ENCODE peak calls at places on chromosomes 1 and 21, in four cellular contexts. One of them, this sample, is unnamed.
A peak's percentile ranks its signal among the peaks of the same experiment; 100 is the strongest.

GRCh38 chr1:150874455-150875196 is 1.8 kb downstream of the ARNT start:
- DNase-seq in DND-41: no peak
- DNase-seq in neural progenitor cell: no peak
- DNase-seq in HCT116: no peak
- DNase-seq in this sample: no peak

GRCh38 chr1:228152918-228153258 is 3.2 kb downstream of the GJC2 start:
- DNase-seq in DND-41: no peak
- DNase-seq in neural progenitor cell: no peak
- DNase-seq in HCT116: no peak
- DNase-seq in this sample: no peak

GRCh38 chr1:162470216-162470615 is 27.4 kb upstream of the UHMK1 start:
- DNase-seq in DND-41: no peak
- DNase-seq in neural progenitor cell: no peak
- DNase-seq in HCT116: no peak
- DNase-seq in this sample: no peak

GRCh38 chr1:11337536-11338350 is 64.7 kb downstream of the UBIAD1 start:
- DNase-seq in DND-41: peak; percentile 74
- DNase-seq in neural progenitor cell: peak; percentile 81
- DNase-seq in HCT116: peak; percentile 19
- DNase-seq in this sample: peak; percentile 67

GRCh38 chr21:36628096-36628495 is 70.8 kb upstream of the SIM2 start:
- DNase-seq in DND-41: no peak
- DNase-seq in neural progenitor cell: no peak
- DNase-seq in HCT116: no peak
- DNase-seq in this sample: no peak

GRCh38 chr1:184806296-184806721 is 51.7 kb upstream of the EDEM3 start:
- DNase-seq in DND-41: no peak
- DNase-seq in neural progenitor cell: no peak
- DNase-seq in HCT116: no peak
- DNase-seq in this sample: no peak

GRCh38 chr1:54810144-54810942 is 9.2 kb upstream of the TTC22 start:
- DNase-seq in DND-41: peak; percentile 69
- DNase-seq in neural progenitor cell: peak; percentile 81
- DNase-seq in HCT116: peak; percentile 43
- DNase-seq in this sample: peak; percentile 84

GRCh38 chr1:6181347-6181770 is 1.2 kb upstream of the CHD5 start:
- DNase-seq in DND-41: no peak
- DNase-seq in neural progenitor cell: peak; percentile 41
- DNase-seq in HCT116: no peak
- DNase-seq in this sample: no peak

GRCh38 chr1:160606611-160607010 is 27.3 kb upstream of the CD84 start:
- DNase-seq in DND-41: no peak
- DNase-seq in neural progenitor cell: no peak
- DNase-seq in HCT116: no peak
- DNase-seq in this sample: no peak

GRCh38 chr1:245276426-245276825 is 121.6 kb downstream of the KIF26B start:
- DNase-seq in DND-41: no peak
- DNase-seq in neural progenitor cell: no peak
- DNase-seq in HCT116: no peak
- DNase-seq in this sample: no peak

GRCh38 chr1:10064416-10065343 is 31.9 kb downstream of the UBE4B start:
- DNase-seq in DND-41: no peak
- DNase-seq in neural progenitor cell: no peak
- DNase-seq in HCT116: no peak
- DNase-seq in this sample: no peak

GRCh38 chr1:17875171-17875881 is 120.2 kb downstream of the ACTL8 start:
- DNase-seq in DND-41: no peak
- DNase-seq in neural progenitor cell: no peak
- DNase-seq in HCT116: no peak
- DNase-seq in this sample: no peak

DNA sequence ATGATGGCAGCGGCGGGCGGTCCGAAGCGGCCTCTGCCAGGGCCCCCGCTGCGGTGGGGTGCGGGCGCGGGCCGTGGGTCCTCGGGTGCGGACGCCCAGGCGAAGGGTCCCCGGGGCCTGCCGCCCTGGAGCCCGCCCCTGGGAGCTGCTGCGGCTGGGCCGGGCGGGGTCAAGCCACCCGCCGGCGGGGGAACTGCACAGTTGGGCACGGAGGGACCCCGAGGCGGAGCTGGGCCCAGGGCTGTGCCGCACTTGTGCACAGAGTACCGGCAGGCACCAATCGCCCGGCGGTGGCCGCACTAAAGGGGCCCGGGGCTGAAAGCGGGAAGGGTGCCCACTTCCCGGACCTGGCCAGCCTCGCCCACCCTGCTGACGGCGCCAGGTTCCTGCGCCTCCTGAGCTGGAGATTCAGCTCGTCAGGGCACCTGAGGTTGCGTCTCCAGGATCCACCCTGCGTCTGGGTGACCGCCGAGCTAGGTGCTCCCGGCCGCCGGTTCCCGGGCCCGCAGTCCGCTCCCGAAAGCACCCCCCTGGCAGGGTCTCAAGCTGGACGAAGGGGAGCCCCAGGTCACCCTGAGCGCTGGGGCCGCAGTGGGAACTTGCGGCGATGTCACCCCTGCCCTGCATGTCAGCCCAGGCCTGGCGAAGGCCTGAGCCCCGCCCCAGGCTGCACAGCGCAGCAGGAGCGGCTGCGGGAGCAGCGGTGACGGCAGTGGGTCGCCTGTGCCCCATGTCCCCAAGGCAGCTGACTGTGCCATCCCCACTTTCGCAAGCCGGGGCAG is 56.7 kb upstream of the ETV3 start:
- DNase-seq in DND-41: no peak
- DNase-seq in neural progenitor cell: no peak
- DNase-seq in HCT116: no peak
- DNase-seq in this sample: no peak
- TF ChIP-seq EZH2 in DND-41: no peak
- TF ChIP-seq EZH2 in neural progenitor cell: no peak
- TF ChIP-seq EZH2 in HCT116: no peak
- TF ChIP-seq EZH2 in this sample: no peak

GRCh38 chr21:41712201-41712600 is 54.7 kb downstream of the RIPK4 start:
- DNase-seq in DND-41: no peak
- DNase-seq in neural progenitor cell: peak; percentile 65
- DNase-seq in HCT116: no peak
- DNase-seq in this sample: peak; percentile 58
- TF ChIP-seq EZH2 in DND-41: no peak
- TF ChIP-seq EZH2 in neural progenitor cell: no peak
- TF ChIP-seq EZH2 in HCT116: no peak
- TF ChIP-seq EZH2 in this sample: no peak

GRCh38 chr21:35468991-35469390 is 419.9 kb upstream of the RUNX1 start:
- DNase-seq in DND-41: no peak
- DNase-seq in neural progenitor cell: no peak
- DNase-seq in HCT116: no peak
- DNase-seq in this sample: no peak
- TF ChIP-seq EZH2 in DND-41: no peak
- TF ChIP-seq EZH2 in neural progenitor cell: no peak
- TF ChIP-seq EZH2 in HCT116: no peak
- TF ChIP-seq EZH2 in this sample: no peak

GRCh38 chr1:166164995-166165660 is 1.7 kb downstream of the FAM78B start:
- DNase-seq in DND-41: no peak
- DNase-seq in neural progenitor cell: peak; percentile 89
- DNase-seq in HCT116: no peak
- DNase-seq in this sample: peak; percentile 73
- TF ChIP-seq EZH2 in DND-41: no peak
- TF ChIP-seq EZH2 in neural progenitor cell: peak; percentile 89
- TF ChIP-seq EZH2 in HCT116: no peak
- TF ChIP-seq EZH2 in this sample: peak; percentile 70

This sample was measured in hepatocyte.